ENCODE peak calls at places on chromosomes 6 and 20, in four cellular contexts. C, L, H and Q are unnamed samples.

GRCh38 chr6:110468696-110469095 is 7.7 kb downstream of the SLC22A16 start:
- DNase-seq in C (no peak), L (peak; percentile 41), H (no peak), Q (no peak)

GRCh38 chr20:2742934-2743559 is 50.5 kb downstream of the EBF4 start:
- DNase-seq in C (no peak), L (peak; percentile 88), H (peak; percentile 84), Q (no peak)

GRCh38 chr6:25962368-25963127 is at the start of gene TRIM38:
- DNase-seq in C (no peak), L (peak; percentile 32), H (peak; percentile 71), Q (peak; percentile 66)

GRCh38 chr20:48238781-48239180 is 453.5 kb upstream of the SULF2 start:
- DNase-seq in C (no peak), L (no peak), H (no peak), Q (no peak)

GRCh38 chr6:137589067-137589848 is 95.1 kb upstream of the OLIG3 start:
- DNase-seq in C (no peak), L (peak; percentile 86), H (peak; percentile 59), Q (no peak)

GRCh38 chr6:11275598-11275997 is 43.1 kb upstream of the NEDD9 start:
- DNase-seq in C (no peak), L (no peak), H (peak; percentile 77), Q (no peak)

GRCh38 chr20:1185316-1185741 is 548 bp upstream of the TMEM74B start:
- DNase-seq in C (no peak), L (no peak), H (peak; percentile 62), Q (no peak)

GRCh38 chr20:15637971-15638754 is 935.1 kb downstream of the KIF16B start:
- DNase-seq in C (no peak), L (peak; percentile 56), H (no peak), Q (no peak)

GRCh38 chr6:69466979-69467570 is 329.7 kb downstream of the LMBRD1 start:
- DNase-seq in C (no peak), L (no peak), H (no peak), Q (no peak)

GRCh38 chr6:16739329-16739801 is 21.9 kb downstream of the ATXN1 start:
- DNase-seq in C (no peak), L (no peak), H (no peak), Q (peak; percentile 49)